ENCODE peak calls at places on chromosomes 2 and 18, in eight cellular contexts. Q is HCT116, R is prostate gland, K is K562, S is stomach, X is breast epithelium, P is suprapubic skin, H is transverse colon. M is an unnamed sample.

GRCh38 chr2:46001741-46002506 is 295.3 kb upstream of the EPAS1 start:
- DNase-seq in K (no peak), Q (no peak), S (no peak), R (no peak), H (no peak), P (no peak), X (no peak), M (no peak)

GRCh38 chr18:49716035-49716434 is 97.3 kb downstream of the ACAA2 start:
- DNase-seq in R (no peak), X (no peak), P (no peak), S (no peak), H (no peak), Q (no peak), K (no peak), M (no peak)

GRCh38 chr2:148914463-148914862 is 39.4 kb downstream of the KIF5C start:
- DNase-seq in R (no peak), K (no peak), Q (no peak), S (no peak), P (no peak), X (no peak), H (no peak), M (no peak)

GRCh38 chr2:86274918-86275275 is 62.5 kb downstream of the REEP1 start:
- DNase-seq in S (peak; percentile 89), P (no peak), K (no peak), H (peak; percentile 86), Q (no peak), X (no peak), R (no peak), M (no peak)

GRCh38 chr18:49094979-49095632 is 144.3 kb upstream of the SMAD7 start:
- DNase-seq in K (no peak), H (no peak), Q (no peak), R (no peak), S (no peak), P (no peak), X (no peak), M (no peak)

GRCh38 chr2:1577846-1578245 is 164.6 kb downstream of the TPO start:
- DNase-seq in P (no peak), R (no peak), S (no peak), H (no peak), Q (no peak), K (no peak), X (peak; percentile 7), M (no peak)

GRCh38 chr18:62566199-62566598 is 43.4 kb downstream of the ZCCHC2 start:
- DNase-seq in H (peak; percentile 32), Q (no peak), R (peak; percentile 32), S (peak; percentile 43), X (no peak), P (no peak), K (peak; percentile 11), M (no peak)

GRCh38 chr2:23203383-23203782 is 181.6 kb upstream of the KLHL29 start:
- DNase-seq in K (no peak), X (no peak), P (no peak), R (no peak), Q (no peak), S (no peak), H (no peak), M (no peak)

DNA sequence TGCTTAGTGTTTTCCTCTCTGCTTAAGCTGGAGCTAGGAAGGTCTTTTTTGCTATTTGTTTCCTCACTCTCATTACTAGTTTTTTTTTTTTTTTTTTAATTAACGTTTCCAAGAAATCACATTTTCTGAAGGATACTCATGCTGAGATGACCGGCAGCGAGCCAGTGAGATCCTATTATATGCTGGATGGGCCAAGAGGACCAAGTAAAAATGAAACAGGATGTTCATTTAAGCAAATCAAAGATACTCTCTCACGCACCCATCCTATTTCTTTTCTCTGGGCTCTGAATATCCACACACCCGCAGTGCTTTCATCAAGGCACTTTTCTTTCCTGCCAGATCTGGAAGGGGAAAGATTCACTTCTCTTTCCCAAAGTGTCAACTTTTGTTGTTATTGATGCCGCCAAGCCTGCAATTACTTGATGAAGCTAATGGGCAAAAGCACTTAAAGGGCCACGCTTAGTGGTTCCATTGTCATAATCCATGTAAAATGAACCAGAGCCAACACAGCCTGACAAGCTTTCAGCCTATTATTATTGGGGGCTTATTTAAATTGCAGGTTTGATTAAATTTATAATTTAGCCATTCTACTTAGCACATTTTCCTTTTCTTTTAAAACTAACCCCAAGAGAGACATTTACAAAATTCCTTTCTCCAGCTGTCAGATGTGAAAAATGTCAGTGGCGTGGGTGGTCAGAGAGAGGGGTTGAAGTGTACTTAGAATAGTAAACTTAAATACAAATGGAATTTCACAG is 191.8 kb upstream of the CHAC2 start:
- DNase-seq in K (no peak), H (no peak), S (no peak), Q (no peak), R (no peak), P (no peak), X (no peak), M (no peak)
- TF ChIP-seq POLR2AphosphoS5 in K (no peak), H (no peak), S (no peak), Q (no peak), R (no peak), P (no peak), X (no peak), M (no peak)

GRCh38 chr18:12279781-12280531 is 25.8 kb downstream of the CIDEA start:
- DNase-seq in H (no peak), P (no peak), K (no peak), X (no peak), R (no peak), Q (no peak), S (no peak), M (no peak)

GRCh38 chr18:12276736-12277554 is 22.8 kb downstream of the CIDEA start:
- DNase-seq in Q (no peak), P (no peak), R (no peak), S (no peak), X (no peak), K (no peak), H (no peak), M (no peak)

GRCh38 chr18:12278153-12278764 is 24.1 kb downstream of the CIDEA start:
- DNase-seq in P (no peak), X (no peak), H (no peak), K (no peak), S (no peak), R (no peak), Q (no peak), M (no peak)

GRCh38 chr18:12281861-12282260 is 26.2 kb upstream of the TUBB6 start:
- DNase-seq in R (no peak), K (no peak), P (no peak), Q (no peak), H (no peak), X (no peak), S (no peak), M (no peak)

DNA sequence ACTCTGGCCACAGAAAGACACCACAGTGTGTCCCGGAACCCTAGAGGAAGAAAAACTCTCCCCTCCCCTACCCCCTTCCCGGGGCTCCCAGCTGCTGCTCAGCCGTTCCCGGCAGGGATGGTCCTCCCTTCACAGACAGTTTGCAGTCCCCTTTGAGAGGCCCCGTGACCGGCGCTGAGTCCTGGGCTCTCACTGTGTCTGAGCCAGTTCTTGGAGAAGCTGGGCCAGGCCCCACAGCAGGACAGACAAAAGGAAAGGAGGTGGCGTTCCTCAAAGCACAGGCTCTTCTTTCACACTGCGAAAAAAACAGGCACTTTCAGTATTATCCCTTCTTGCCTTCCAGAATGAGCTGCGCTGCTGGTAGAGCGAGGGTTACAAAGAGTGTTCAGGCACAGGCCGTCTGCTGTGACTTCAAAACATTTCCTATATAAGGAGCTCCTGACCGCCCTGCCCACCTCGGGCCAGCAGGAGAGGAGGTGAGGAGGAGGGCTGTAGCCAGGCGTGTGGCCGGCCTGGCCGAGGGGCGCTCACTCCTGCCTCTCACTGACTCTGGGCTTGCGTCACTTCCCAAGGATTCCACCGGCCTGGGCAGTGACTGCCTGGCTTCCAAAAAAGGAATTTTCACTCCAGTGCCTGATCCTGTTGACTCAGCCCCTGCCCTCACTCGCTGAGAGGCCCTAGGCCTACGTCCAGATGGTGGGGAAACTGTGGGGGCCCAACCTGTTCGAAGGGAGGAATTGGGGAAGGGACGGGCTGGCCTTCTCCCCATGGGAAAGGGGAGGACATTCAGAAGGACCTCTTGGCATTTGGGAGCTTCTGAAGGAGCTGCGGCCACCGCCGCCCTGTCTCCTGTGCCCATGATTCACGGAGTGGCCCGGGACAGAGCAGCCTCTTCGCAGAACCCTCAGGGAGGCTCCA is 24.9 kb downstream of the CIDEA start:
- DNase-seq in Q (no peak), S (peak; percentile 40), P (peak; percentile 88), K (no peak), H (peak; percentile 69), X (peak; percentile 68), R (peak; percentile 31), M (no peak)
- TF ChIP-seq POLR2A in Q (no peak), S (peak; percentile 17), P (no peak), K (no peak), H (peak; percentile 63), X (peak; percentile 29), R (peak; percentile 41), M (no peak)

GRCh38 chr2:27079233-27080139 is 1.1 kb downstream of the EMILIN1 start:
- DNase-seq in Q (no peak), S (no peak), P (no peak), R (no peak), H (no peak), K (no peak), X (no peak), M (no peak)

GRCh38 chr2:27077231-27077630 is 1.2 kb upstream of the EMILIN1 start:
- DNase-seq in P (no peak), H (no peak), K (no peak), R (no peak), S (no peak), Q (no peak), X (no peak), M (peak; percentile 16)

GRCh38 chr2:27080603-27080938 is 2.2 kb downstream of the EMILIN1 start:
- DNase-seq in S (no peak), Q (no peak), H (no peak), P (no peak), X (no peak), R (no peak), K (no peak), M (peak; percentile 85)

GRCh38 chr2:27080140-27080469 is 1.7 kb downstream of the EMILIN1 start:
- DNase-seq in H (no peak), R (no peak), Q (no peak), X (no peak), P (no peak), K (no peak), S (no peak), M (peak; percentile 77)

DNA sequence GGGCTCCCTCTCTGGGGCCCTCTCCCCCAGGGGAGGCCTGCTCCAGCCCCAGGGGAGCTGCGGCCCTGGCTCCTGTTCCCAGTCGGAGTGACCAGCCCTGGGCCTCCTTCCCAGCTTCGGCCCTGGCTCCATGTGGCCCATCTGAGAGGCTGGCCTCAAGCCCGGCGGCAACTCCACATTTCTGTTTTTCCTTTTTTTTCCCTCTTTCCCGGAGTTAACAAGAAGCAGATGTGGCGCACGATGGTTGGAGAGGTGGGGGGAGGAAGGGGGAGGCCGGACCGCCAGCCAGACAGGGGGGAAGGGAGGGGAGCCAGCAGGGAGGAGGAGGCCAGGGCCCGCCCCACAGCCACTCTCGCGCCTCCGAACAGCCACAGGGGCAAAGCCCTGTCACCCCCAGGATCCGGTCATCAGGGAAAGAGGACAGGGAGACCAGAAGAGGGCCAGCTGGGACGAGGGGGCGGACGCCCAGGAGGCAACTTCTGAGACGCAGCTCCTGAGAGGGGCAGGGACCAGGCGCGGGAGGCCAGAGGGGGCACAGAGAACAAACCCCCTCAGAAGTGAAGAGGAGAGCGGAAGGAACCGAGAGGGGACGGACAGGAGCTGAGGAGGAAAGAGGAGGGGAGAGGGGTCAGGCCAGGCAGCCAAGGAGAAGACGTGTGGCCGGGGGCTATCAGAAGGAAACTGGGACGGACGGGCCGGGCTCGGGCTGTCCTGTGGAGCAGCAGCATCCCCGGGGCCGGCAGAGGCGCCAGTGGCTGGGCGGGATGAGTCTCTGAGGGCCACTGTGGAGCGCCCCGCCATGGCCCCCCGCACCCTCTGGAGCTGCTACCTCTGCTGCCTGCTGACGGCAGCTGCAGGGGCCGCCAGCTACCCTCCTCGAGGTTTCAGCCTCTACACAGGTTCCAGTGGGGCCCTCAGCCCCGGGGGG is at the start of gene EMILIN1:
- DNase-seq in K (no peak), X (no peak), S (peak; percentile 45), P (peak; percentile 92), Q (no peak), R (no peak), H (peak; percentile 73), M (peak; percentile 82)
- TF ChIP-seq CTCF in K (no peak), X (no peak), S (no peak), P (no peak), Q (no peak), R (no peak), H (no peak), M (no peak)

DNA sequence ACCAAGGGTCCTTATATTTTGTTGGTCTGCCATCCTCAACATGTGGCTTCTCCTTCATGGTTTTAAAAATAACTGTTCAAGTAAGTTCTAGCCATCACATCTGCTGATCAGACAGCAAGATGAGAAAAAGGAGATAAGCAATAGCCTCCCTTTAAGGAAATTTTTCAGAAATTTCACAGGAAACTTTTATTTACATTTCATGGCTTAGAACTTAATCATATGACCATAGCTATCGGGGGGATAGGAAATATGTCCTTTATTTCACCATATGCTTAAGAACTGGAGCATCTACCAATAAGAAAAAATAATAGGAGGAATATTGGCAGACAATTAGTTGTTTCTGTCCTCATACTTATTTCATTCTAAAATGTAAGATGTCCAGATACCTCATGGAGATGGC is 16.2 kb downstream of the ATF2 start:
- DNase-seq in S (no peak), R (no peak), K (no peak), Q (no peak), X (no peak), H (no peak), P (no peak), M (no peak)
- TF ChIP-seq POLR2AphosphoS5 in S (no peak), R (no peak), K (no peak), Q (no peak), X (no peak), H (no peak), P (no peak), M (no peak)

M was measured in spleen.